ENCODE peak calls at places on chromosomes 6 and 20, in seven cellular contexts. R, A, J, C, B, X and S are unnamed samples. For H3K4me1, the result is how much of the 10 kb centered on the place peaks cover.

GRCh38 chr6:72826744-72827438 is 205.0 kb downstream of the KCNQ5 start:
- DNase-seq in C (no peak), B (peak), R (no peak), X (no peak), J (no peak), A (no peak), S (no peak)

GRCh38 chr20:62979876-62980373 is 26.8 kb downstream of the BHLHE23 start:
- DNase-seq in A (no peak), B (no peak), C (no peak), X (no peak), R (no peak), J (no peak), S (no peak)

GRCh38 chr20:36084897-36085617 is 69.5 kb upstream of the EPB41L1 start:
- DNase-seq in B (peak), R (peak), A (no peak), X (no peak), J (no peak), C (peak), S (no peak)

GRCh38 chr20:56171087-56172012 is 77.2 kb upstream of the MC3R start:
- DNase-seq in R (no peak), C (no peak), J (no peak), A (no peak), X (no peak), B (peak), S (no peak)

GRCh38 chr6:27550692-27551091 is 77.8 kb upstream of the ZNF184 start:
- DNase-seq in B (no peak), R (no peak), X (no peak), J (no peak), A (no peak), C (no peak), S (no peak)

GRCh38 chr6:156948807-156949206 is 171.6 kb downstream of the ARID1B start:
- DNase-seq in C (no peak), X (no peak), R (no peak), B (peak), J (no peak), A (no peak), S (no peak)

GRCh38 chr20:60101201-60101893 is 143.1 kb downstream of the CDH26 start:
- DNase-seq in A (peak), J (no peak), B (no peak), R (no peak), C (no peak), X (no peak), S (peak)

GRCh38 chr20:57476073-57476526 is 48.8 kb downstream of the CTCFL start:
- DNase-seq in J (no peak), C (no peak), X (no peak), A (no peak), R (no peak), B (no peak), S (no peak)

GRCh38 chr6:166494757-166495486 is 91.6 kb downstream of the RAMACL start:
- DNase-seq in J (no peak), C (no peak), A (no peak), X (peak), B (no peak), R (no peak), S (no peak)

GRCh38 chr20:15100506-15101160 is 763.2 kb upstream of the FLRT3 start:
- DNase-seq in J (no peak), X (no peak), A (no peak), C (no peak), R (no peak), B (peak), S (no peak)

GRCh38 chr6:160030103-160030502 is 61.2 kb downstream of the IGF2R start:
- DNase-seq in R (peak), J (no peak), C (no peak), B (peak), A (peak), X (peak), S (peak)

GRCh38 chr6:24325978-24326377 is 31.9 kb downstream of the DCDC2 start:
- DNase-seq in B (no peak), X (no peak), C (no peak), A (no peak), R (no peak), J (no peak), S (no peak)

GRCh38 chr6:24322924-24323323 is 34.9 kb downstream of the DCDC2 start:
- DNase-seq in J (no peak), A (no peak), B (no peak), X (no peak), R (no peak), C (no peak), S (no peak)

GRCh38 chr6:24323632-24324337 is 34.1 kb downstream of the DCDC2 start:
- DNase-seq in J (no peak), A (no peak), X (no peak), R (no peak), C (no peak), B (no peak), S (no peak)

GRCh38 chr6:24321538-24322162 is 36.2 kb downstream of the DCDC2 start:
- DNase-seq in A (no peak), R (no peak), C (no peak), X (no peak), J (no peak), B (no peak), S (no peak)

DNA sequence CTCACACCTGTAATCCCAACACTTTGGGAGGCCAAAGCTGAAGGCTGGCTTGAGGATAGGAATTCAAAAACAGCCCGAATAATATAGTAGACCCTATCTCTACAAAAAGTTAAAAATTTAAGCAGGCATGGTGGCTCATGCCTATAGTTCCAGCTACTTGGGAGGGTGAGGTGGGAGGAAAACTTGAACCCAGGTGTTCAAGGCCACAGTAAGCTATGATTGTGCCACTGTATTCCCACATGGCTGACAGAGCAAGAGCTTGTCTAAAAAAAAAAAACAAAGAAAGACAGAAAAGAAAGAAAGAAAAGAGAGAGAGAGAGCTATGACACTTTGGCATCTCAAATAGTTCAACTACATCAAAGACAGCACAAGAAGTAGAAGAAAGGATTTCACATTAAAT is 33.2 kb downstream of the DCDC2 start:
- DNase-seq in C (no peak), X (no peak), R (no peak), B (no peak), J (no peak), A (no peak), S (no peak)
- H3K27ac ChIP-seq in C (peak), X (no peak), R (no peak), B (no peak), J (no peak), A (no peak), S (no peak)

GRCh38 chr20:46893877-46894578 is 615 bp upstream of the EYA2 start:
- DNase-seq in A (no peak), X (no peak), B (no peak), J (no peak), C (peak), R (no peak), S (no peak)

GRCh38 chr20:46895906-46896242 is 1.2 kb downstream of the EYA2 start:
- DNase-seq in A (no peak), C (no peak), B (no peak), X (no peak), J (no peak), R (no peak), S (no peak)

GRCh38 chr20:46894579-46894958 is at the start of gene EYA2:
- DNase-seq in B (no peak), X (peak), R (peak), J (no peak), C (peak), A (no peak), S (no peak)

GRCh38 chr20:46893051-46893450 is 1.6 kb upstream of the EYA2 start:
- DNase-seq in C (no peak), B (no peak), A (no peak), X (no peak), J (no peak), R (no peak), S (no peak)

GRCh38 chr20:46894971-46895905 is 595 bp downstream of the EYA2 start:
- DNase-seq in X (no peak), J (peak), C (no peak), A (no peak), R (peak), B (peak), S (no peak)
- H3K4me3 ChIP-seq in X (peak), J (peak), C (peak), A (peak), R (peak), B (no peak), S (no peak)

DNA sequence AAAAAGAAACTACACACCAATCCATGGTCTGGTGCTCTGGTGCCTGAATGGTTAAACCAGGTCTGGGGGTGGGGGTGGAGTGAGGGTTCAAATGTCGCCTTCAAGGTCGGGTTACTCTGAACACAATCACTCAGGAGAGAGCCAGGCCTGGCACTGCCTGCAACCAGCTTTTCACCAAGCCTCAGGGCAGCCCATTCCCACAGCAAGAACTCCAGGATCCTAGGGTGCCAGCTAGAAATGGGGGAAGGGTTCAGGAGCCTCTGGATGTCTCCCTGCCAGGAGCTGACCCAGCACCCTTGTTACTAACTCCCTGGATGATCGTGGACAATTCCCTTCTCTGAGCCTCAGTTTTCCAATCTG is 6.7 kb downstream of the SDC4 start:
- DNase-seq in R (no peak), B (no peak), C (no peak), X (no peak), J (no peak), A (no peak), S (no peak)
- H3K4me1 ChIP-seq in R (under half), B (half or more), C (half or more), X (half or more), J (half or more), A (half or more), S (half or more)

DNA sequence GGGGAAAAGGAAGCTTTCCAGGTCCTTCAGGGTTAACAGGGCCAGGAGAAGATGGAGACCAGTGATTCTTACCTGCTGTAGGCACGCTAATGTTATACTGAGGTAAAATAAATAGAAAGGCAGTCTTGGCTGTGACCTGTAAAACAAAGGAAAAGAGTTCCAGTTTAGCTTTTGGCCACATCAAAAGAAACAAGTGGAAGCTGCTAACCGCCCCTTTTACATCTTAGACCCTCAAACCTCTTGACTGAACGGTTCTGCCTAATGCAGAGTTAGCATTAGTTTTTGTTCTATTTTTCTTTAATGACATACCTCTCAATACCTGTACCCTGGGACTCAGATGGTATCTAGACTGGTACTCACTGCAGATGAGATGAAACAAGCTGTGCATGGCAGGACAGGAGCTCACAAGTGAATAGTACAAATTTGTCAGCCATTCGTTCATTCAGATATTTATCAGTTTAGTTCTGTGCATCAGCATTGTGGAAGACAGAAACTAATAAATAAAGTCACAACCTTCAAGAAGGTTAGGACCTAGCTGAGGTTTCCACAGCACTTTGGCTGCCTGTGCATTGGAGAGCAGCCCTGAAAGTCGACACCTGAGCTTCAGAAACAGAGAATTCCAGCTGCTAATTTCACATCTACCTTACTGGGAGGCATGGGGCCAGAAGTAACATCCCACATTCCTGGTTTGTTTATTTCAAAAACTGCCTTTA is 41.0 kb downstream of the TRAM2 start:
- DNase-seq in J (no peak), C (no peak), B (no peak), X (no peak), R (no peak), A (no peak), S (no peak)
- H3K27ac ChIP-seq in J (no peak), C (no peak), B (no peak), X (no peak), R (no peak), A (no peak), S (no peak)